ENCODE peak calls at places on chromosomes 16 and 17, in seven cellular contexts. I, Q, R, C, S, W and F are unnamed samples.

GRCh38 chr17:79531191-79531590 is 79.7 kb downstream of the RBFOX3 start:
- DNase-seq in I (no peak), Q (no peak), R (no peak), C (no peak), S (no peak), W (no peak), F (no peak)

GRCh38 chr17:12730931-12731521 is 58.3 kb upstream of the ARHGAP44 start:
- DNase-seq in I (no peak), Q (peak; percentile 58), R (no peak), C (no peak), S (no peak), W (no peak), F (no peak)

GRCh38 chr16:74874123-74874522 is 99.5 kb upstream of the FA2H start:
- DNase-seq in I (no peak), Q (no peak), R (no peak), C (no peak), S (no peak), W (no peak), F (no peak)

GRCh38 chr16:52553322-52553721 is 6.4 kb upstream of the TOX3 start:
- DNase-seq in I (no peak), Q (no peak), R (peak; percentile 10), C (no peak), S (no peak), W (no peak), F (no peak)

GRCh38 chr17:66715745-66716156 is 119.2 kb upstream of the CACNG5 start:
- DNase-seq in I (peak; percentile 25), Q (peak; percentile 72), R (peak; percentile 61), C (no peak), S (peak; percentile 23), W (peak; percentile 83), F (peak; percentile 70)

GRCh38 chr16:28990375-28991040 is 5.7 kb downstream of the LAT start:
- DNase-seq in I (peak; percentile 72), Q (no peak), R (no peak), C (peak; percentile 59), S (no peak), W (no peak), F (no peak)

GRCh38 chr16:49592507-49593422 is 219.2 kb downstream of the C16orf78 start:
- DNase-seq in I (peak; percentile 21), Q (peak; percentile 75), R (peak; percentile 56), C (no peak), S (no peak), W (peak; percentile 47), F (peak; percentile 72)

GRCh38 chr17:44086364-44087311 is 16.1 kb downstream of the G6PC3 start:
- DNase-seq in I (peak; percentile 42), Q (peak; percentile 68), R (no peak), C (peak; percentile 67), S (peak; percentile 75), W (peak; percentile 76), F (no peak)

GRCh38 chr17:35146214-35146833 is 1.3 kb upstream of the UNC45B start:
- DNase-seq in I (no peak), Q (no peak), R (no peak), C (no peak), S (no peak), W (no peak), F (no peak)

GRCh38 chr16:56953006-56953405 is 8.7 kb upstream of the CETP start:
- DNase-seq in I (no peak), Q (no peak), R (no peak), C (no peak), S (no peak), W (no peak), F (no peak)

GRCh38 chr16:53201900-53202299 is 147.1 kb downstream of the CHD9 start:
- DNase-seq in I (no peak), Q (no peak), R (no peak), C (no peak), S (no peak), W (no peak), F (no peak)

GRCh38 chr17:39650121-39650579 is 13.2 kb downstream of the STARD3 start:
- DNase-seq in I (no peak), Q (no peak), R (no peak), C (no peak), S (no peak), W (no peak), F (no peak)

GRCh38 chr17:55155867-55156560 is 108.7 kb upstream of the HLF start:
- DNase-seq in I (no peak), Q (no peak), R (no peak), C (no peak), S (no peak), W (no peak), F (no peak)

GRCh38 chr17:19513897-19514488 is 19.7 kb upstream of the SLC47A1 start:
- DNase-seq in I (peak; percentile 66), Q (peak; percentile 67), R (peak; percentile 64), C (peak; percentile 20), S (peak; percentile 24), W (peak; percentile 82), F (peak; percentile 68)

GRCh38 chr17:79947351-79948031 is 88.2 kb downstream of the TBC1D16 start:
- DNase-seq in I (no peak), Q (no peak), R (peak; percentile 55), C (no peak), S (no peak), W (no peak), F (no peak)

GRCh38 chr17:78774956-78775571 is 7.0 kb downstream of the CYTH1 start:
- DNase-seq in I (peak; percentile 82), Q (no peak), R (no peak), C (no peak), S (no peak), W (no peak), F (no peak)

GRCh38 chr17:5619088-5619740 is 34.9 kb upstream of the NLRP1 start:
- DNase-seq in I (no peak), Q (no peak), R (no peak), C (no peak), S (no peak), W (no peak), F (peak; percentile 28)

GRCh38 chr16:80230328-80231117 is 310.3 kb upstream of the DYNLRB2 start:
- DNase-seq in I (no peak), Q (no peak), R (no peak), C (no peak), S (no peak), W (no peak), F (no peak)